ENCODE peak calls at places on chromosomes 7 and 10, in four cellular contexts. T is H7; U is CD4-positive, CD25-positive, alpha-beta regulatory T cell; Y is small intestine. A is an unnamed sample.

GRCh38 chr7:100027197-100027596 is 11.8 kb downstream of the ZKSCAN1 start:
- DNase-seq in U (no peak), Y (no peak), T (no peak), A (no peak)

GRCh38 chr10:85967594-85967993 is 399.0 kb downstream of the GRID1 start:
- DNase-seq in Y (no peak), U (no peak), T (no peak), A (no peak)

GRCh38 chr10:10667466-10667865 is 350.2 kb upstream of the CELF2 start:
- DNase-seq in Y (no peak), T (no peak), U (no peak), A (no peak)

GRCh38 chr7:20193242-20193777 is 23.9 kb downstream of the MACC1 start:
- DNase-seq in U (no peak), Y (no peak), T (no peak), A (no peak)

GRCh38 chr10:49161411-49161997 is 26.7 kb downstream of the TMEM273 start:
- DNase-seq in Y (peak), T (peak), U (no peak), A (no peak)

GRCh38 chr10:89702121-89702480 is 711 bp downstream of the KIF20B start:
- DNase-seq in U (no peak), Y (no peak), T (no peak), A (no peak)

GRCh38 chr7:94059747-94060146 is 55.6 kb upstream of the BET1 start:
- DNase-seq in Y (no peak), T (no peak), U (no peak), A (no peak)

GRCh38 chr10:37860494-37861190 is 3.2 kb upstream of the ZNF248 start:
- DNase-seq in Y (peak), T (no peak), U (peak), A (peak)

GRCh38 chr7:116447980-116448839 is 51.3 kb upstream of the CAV2 start:
- DNase-seq in T (no peak), U (no peak), Y (no peak), A (no peak)

GRCh38 chr10:49587981-49588380 is 22.1 kb upstream of the SLC18A3 start:
- DNase-seq in U (no peak), T (no peak), Y (no peak), A (no peak)

GRCh38 chr7:104862719-104863118 is 151.3 kb upstream of the KMT2E start:
- DNase-seq in T (peak), Y (no peak), U (no peak), A (no peak)

GRCh38 chr10:66322261-66322660 is 603.6 kb upstream of the LRRTM3 start:
- DNase-seq in U (no peak), Y (peak), T (no peak), A (no peak)

GRCh38 chr7:95874541-95875265 is 102.3 kb downstream of the DYNC1I1 start:
- DNase-seq in T (no peak), U (no peak), Y (no peak), A (no peak)

GRCh38 chr10:28459453-28460144 is 73.3 kb upstream of the WAC start:
- DNase-seq in T (peak), U (no peak), Y (no peak), A (no peak)

GRCh38 chr10:75648854-75649253 is 217.4 kb downstream of the LRMDA start:
- DNase-seq in T (no peak), U (no peak), Y (no peak), A (no peak)

GRCh38 chr7:44307301-44307900 is 18.0 kb downstream of the CAMK2B start:
- DNase-seq in U (peak), Y (no peak), T (peak), A (peak)

GRCh38 chr10:34651796-34652195 is 163.3 kb downstream of the PARD3 start:
- DNase-seq in Y (no peak), U (no peak), T (no peak), A (no peak)

GRCh38 chr10:58435297-58435696 is 50.1 kb downstream of the TFAM start:
- DNase-seq in Y (peak), T (no peak), U (no peak), A (no peak)

GRCh38 chr10:102313221-102313896 is 68.0 kb downstream of the GBF1 start:
- DNase-seq in U (no peak), Y (no peak), T (no peak), A (no peak)

GRCh38 chr7:138833596-138833995 is 35.6 kb upstream of the ATP6V0A4 start:
- DNase-seq in Y (no peak), T (no peak), U (no peak), A (no peak)

GRCh38 chr7:122803323-122803722 is 82.9 kb downstream of the CADPS2 start:
- DNase-seq in T (peak), U (peak), Y (peak), A (no peak)

GRCh38 chr7:33841658-33842057 is 63.7 kb upstream of the BMPER start:
- DNase-seq in T (no peak), Y (no peak), U (no peak), A (no peak)

GRCh38 chr7:44063547-44063893 is 1.8 kb downstream of the PGAM2 start:
- DNase-seq in U (no peak), T (no peak), Y (no peak), A (no peak)

GRCh38 chr10:122306282-122306681 is 35.2 kb downstream of the BTBD16 start:
- DNase-seq in Y (no peak), T (no peak), U (no peak), A (no peak)

GRCh38 chr7:8249121-8249520 is 12.8 kb downstream of the ICA1 start:
- DNase-seq in T (no peak), U (no peak), Y (no peak), A (no peak)

GRCh38 chr10:74081918-74082317 is 68.7 kb downstream of the AP3M1 start:
- DNase-seq in Y (no peak), T (no peak), U (no peak), A (no peak)

GRCh38 chr7:142356166-142356565 is 98.3 kb upstream of the PRSS58 start:
- DNase-seq in T (no peak), Y (peak), U (no peak), A (no peak)

GRCh38 chr7:94431620-94432295 is 37.1 kb downstream of the COL1A2 start:
- DNase-seq in U (no peak), Y (no peak), T (no peak), A (no peak)

GRCh38 chr7:4097001-4097609 is 585.0 kb upstream of the FOXK1 start:
- DNase-seq in Y (no peak), U (no peak), T (no peak), A (no peak)

GRCh38 chr7:108653526-108653925 is 83.9 kb downstream of the DNAJB9 start:
- DNase-seq in U (no peak), Y (no peak), T (no peak), A (no peak)

GRCh38 chr7:129095258-129095657 is 40.3 kb upstream of the TNPO3 start:
- DNase-seq in T (no peak), U (peak), Y (peak), A (peak)

GRCh38 chr10:42987121-42987541 is 89.7 kb upstream of the RET start:
- DNase-seq in T (peak), U (no peak), Y (no peak), A (no peak)

GRCh38 chr10:99849057-99849456 is 66.6 kb downstream of the ABCC2 start:
- DNase-seq in Y (no peak), U (no peak), T (no peak), A (no peak)

GRCh38 chr7:122518488-122518887 is 180.4 kb downstream of the RNF133 start:
- DNase-seq in U (no peak), Y (no peak), T (no peak), A (no peak)

GRCh38 chr10:11058965-11059364 is 41.3 kb downstream of the CELF2 start:
- DNase-seq in Y (no peak), T (no peak), U (no peak), A (no peak)

GRCh38 chr7:134737561-134738353 is 41.7 kb upstream of the CALD1 start:
- DNase-seq in Y (no peak), U (peak), T (no peak), A (no peak)

GRCh38 chr10:75542902-75543301 is 111.5 kb downstream of the LRMDA start:
- DNase-seq in U (no peak), T (no peak), Y (no peak), A (no peak)

GRCh38 chr7:21429786-21430574 is 2.1 kb downstream of the SP4 start:
- DNase-seq in Y (peak), T (no peak), U (no peak), A (no peak)

GRCh38 chr10:105769248-105770184 is 1128.4 kb downstream of the SORCS3 start:
- DNase-seq in T (no peak), U (no peak), Y (no peak), A (no peak)

GRCh38 chr10:29146736-29147135 is 142.1 kb upstream of the LYZL1 start:
- DNase-seq in T (no peak), U (no peak), Y (no peak), A (no peak)

DNA sequence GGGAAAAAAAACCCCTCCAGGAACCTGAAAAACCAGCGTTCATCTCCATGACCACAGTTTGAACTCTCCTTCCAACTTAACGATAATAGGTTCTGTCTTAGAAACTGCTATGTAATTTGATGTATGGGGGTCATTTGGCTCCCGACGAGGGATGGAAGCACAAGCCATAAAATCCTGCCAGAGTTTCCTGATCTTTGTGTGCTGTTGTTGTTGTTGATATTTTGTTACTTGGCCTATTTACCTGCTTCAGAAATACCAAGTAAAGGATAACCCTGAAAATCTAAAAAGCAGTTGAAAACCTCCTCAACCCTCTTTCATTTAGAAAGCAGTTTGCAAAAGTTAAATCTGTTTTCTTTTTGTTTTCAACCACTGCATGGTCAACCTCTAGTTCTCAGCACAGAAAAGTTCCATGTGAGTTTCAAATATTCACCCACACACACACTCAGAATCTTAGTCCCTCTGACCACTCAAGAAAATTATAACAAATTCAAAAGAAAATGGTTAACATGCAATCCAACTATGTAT is 9.3 kb upstream of the HOXA2 start:
- DNase-seq in U (no peak), Y (no peak), T (no peak), A (no peak)
- H3K4me3 ChIP-seq in U (no peak), Y (no peak), T (no peak), A (no peak)

GRCh38 chr10:22333667-22334282 is 11.5 kb upstream of the SPAG6 start:
- DNase-seq in T (peak), U (no peak), Y (no peak), A (no peak)

GRCh38 chr10:22334414-22335203 is 10.7 kb upstream of the SPAG6 start:
- DNase-seq in Y (no peak), U (no peak), T (peak), A (no peak)

GRCh38 chr10:22335204-22335956 is 9.9 kb upstream of the SPAG6 start:
- DNase-seq in T (peak), U (peak), Y (peak), A (peak)

GRCh38 chr10:22332116-22332692 is 11.3 kb downstream of the BMI1 start:
- DNase-seq in Y (no peak), T (no peak), U (no peak), A (no peak)

DNA sequence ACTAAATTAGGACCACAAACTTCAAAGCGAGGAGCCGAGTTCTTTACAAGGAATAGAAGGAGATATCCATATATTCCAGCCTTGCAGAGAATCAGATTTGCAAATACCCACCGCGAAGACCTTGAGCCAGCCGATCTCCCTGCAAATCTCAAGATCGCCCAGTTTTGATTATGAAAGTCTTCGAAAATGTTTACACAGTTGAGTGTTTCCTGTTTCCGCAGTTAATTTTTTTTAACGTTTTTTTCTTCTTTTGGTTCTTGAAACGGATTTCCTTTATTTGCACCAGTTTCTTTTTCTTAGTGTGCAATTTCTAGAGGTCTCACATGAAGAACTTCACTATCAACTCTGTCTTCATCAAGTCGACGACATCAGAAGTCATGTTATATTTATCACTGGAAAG is 12.1 kb upstream of the SPAG6 start:
- DNase-seq in T (no peak), Y (no peak), U (peak), A (peak)
- H3K4me3 ChIP-seq in T (no peak), Y (no peak), U (peak), A (peak)

DNA sequence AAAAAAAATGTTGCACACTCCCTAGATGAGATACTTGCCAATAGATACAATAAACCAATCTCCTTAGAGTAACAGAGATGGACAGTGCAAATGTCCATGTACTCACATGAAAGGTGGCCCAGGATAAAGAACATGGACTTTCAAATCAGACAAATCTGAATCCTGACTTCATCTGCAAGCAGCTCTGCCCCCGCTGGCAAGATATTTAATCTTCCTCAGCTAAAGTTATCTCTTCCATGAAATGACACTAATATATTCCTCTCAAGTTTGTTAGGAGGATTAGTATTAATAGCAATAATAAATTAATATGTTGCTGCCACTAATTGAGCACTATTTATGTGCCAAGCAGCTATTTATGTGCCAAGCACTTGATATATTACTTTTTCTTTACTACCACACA is 148.6 kb upstream of the YAE1 start:
- DNase-seq in T (no peak), Y (no peak), U (no peak), A (no peak)
- H3K4me3 ChIP-seq in T (no peak), Y (no peak), U (no peak), A (no peak)

DNA sequence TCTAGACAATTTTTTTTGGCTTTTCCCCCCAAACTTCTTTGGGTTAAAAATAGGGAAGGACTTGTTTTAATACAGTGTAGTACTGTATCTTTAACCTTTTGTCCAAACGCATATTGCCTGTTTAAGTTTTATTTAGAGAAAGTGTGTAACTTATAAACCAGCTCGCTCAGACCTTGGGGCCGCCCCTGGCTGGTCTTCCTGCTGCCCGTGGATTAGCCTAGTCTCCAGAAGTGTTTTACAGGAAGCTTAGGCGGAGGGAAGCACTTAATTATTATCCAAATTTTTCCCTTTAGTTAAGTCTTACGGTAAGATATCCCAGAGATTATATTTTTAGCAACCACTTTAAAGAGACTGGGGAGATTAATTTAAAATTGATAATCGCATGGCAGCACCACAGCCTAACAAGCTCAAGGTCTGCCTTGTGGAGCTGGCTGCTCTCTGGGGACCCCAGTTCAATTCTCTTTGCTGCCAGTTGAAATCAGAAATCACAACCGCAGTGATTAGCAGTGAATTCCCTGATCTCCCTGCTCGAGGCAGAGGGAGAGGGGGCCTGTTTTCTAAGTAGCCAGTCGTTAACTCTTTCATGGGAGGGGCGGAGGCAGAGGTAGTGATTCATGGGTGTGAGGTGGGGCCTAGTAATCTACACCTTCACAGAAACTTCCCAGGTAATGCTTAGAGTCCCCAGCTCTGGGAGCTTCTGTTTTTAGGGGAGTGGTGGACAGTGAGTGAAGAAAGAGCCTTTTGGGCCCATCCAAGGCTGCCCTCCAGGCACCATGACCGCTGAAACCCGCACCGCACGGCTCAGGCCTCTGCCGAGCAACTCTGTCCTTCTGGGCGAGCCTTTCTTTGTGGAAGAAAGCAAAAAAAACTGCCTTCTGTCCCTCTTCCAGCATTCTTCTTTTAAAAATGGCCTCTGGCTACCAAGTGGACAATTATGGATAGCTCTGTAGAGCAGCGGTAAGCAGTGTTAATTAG is 548.7 kb upstream of the GALNT17 start:
- DNase-seq in Y (no peak), T (peak), U (no peak), A (no peak)
- H3K4me3 ChIP-seq in Y (no peak), T (no peak), U (no peak), A (no peak)

GRCh38 chr10:93547522-93547921 is 18.9 kb upstream of the FFAR4 start:
- DNase-seq in U (no peak), Y (no peak), T (no peak), A (no peak)

GRCh38 chr10:93541402-93542357 is 24.8 kb upstream of the FFAR4 start:
- DNase-seq in T (peak), Y (peak), U (peak), A (peak)

DNA sequence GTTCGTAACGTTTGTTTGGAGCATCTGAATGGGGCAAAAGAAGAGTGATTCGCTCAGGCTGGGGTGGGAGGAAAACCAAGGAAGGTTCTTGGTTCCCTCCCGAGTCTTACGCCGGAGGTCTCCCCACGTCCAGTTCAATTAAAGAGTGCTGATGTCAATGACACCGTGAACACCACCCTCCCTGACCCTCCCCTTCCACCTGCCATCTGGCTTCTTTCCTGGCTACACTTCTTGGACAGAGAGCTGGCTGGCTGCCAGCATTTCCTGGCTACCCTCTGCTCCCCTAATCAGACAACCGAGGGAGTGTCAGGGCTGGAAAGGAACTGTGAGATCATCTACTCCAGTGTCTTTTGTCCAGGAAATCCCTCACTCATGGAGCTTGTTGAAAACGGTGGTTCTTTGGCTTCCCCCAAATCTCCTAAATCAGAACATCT is 24.1 kb upstream of the FFAR4 start:
- DNase-seq in U (no peak), Y (peak), T (peak), A (no peak)
- H3K4me3 ChIP-seq in U (no peak), Y (peak), T (no peak), A (no peak)

GRCh38 chr7:151728286-151728660 is 148.6 kb downstream of the PRKAG2 start:
- DNase-seq in U (no peak), Y (no peak), T (no peak), A (no peak)
- H3K4me3 ChIP-seq in U (no peak), Y (no peak), T (no peak), A (no peak)

GRCh38 chr7:15750741-15751140 is 64.3 kb upstream of the MEOX2 start:
- DNase-seq in Y (no peak), T (no peak), U (no peak), A (no peak)
- H3K4me3 ChIP-seq in Y (no peak), T (no peak), U (no peak), A (no peak)

GRCh38 chr7:151412318-151412717 is 2.5 kb upstream of the WDR86 start:
- DNase-seq in Y (no peak), T (no peak), U (no peak), A (no peak)
- H3K4me3 ChIP-seq in Y (no peak), T (no peak), U (no peak), A (no peak)

DNA sequence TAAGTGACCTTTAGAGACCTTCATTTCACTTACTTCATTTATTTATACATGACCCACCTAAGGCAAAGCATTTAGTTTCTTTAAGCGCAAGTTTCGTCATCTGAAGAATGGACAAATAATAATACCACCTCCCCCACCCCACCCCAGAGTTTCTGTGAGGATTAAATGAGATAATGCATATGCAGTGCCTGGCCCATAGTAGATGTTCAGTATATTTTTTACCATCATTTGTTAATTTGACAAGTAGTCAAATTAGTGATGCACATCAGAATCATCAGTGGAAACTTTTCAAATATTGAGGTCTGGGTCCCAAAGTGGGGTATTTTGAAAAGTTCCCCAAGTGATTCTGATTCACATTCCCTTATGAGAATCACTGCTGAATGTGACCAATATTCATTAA is 243.9 kb downstream of the PTEN start:
- DNase-seq in U (no peak), Y (no peak), T (no peak), A (no peak)
- H3K4me3 ChIP-seq in U (no peak), Y (no peak), T (no peak), A (no peak)